ENCODE peak calls at places on chromosomes 7 and 10, in four cellular contexts. One of them, this sample, is unnamed.

GRCh38 chr7:45183711-45184210 is 26.2 kb downstream of the RAMP3 start:
- DNase-seq in H1: no peak
- DNase-seq in SK-N-SH: no peak
- DNase-seq in K562: no peak
- DNase-seq in this sample: no peak

GRCh38 chr10:113331971-113332370 is 220.9 kb upstream of the HABP2 start:
- DNase-seq in H1: no peak
- DNase-seq in SK-N-SH: no peak
- DNase-seq in K562: no peak
- DNase-seq in this sample: no peak

GRCh38 chr7:159136013-159136412 is 8.7 kb downstream of the VIPR2 start:
- DNase-seq in H1: no peak
- DNase-seq in SK-N-SH: no peak
- DNase-seq in K562: no peak
- DNase-seq in this sample: no peak

GRCh38 chr10:93180402-93181040 is 106.8 kb downstream of the CYP26A1 start:
- DNase-seq in H1: no peak
- DNase-seq in SK-N-SH: peak
- DNase-seq in K562: no peak
- DNase-seq in this sample: no peak

GRCh38 chr7:51700593-51701215 is 384.1 kb upstream of the COBL start:
- DNase-seq in H1: no peak
- DNase-seq in SK-N-SH: no peak
- DNase-seq in K562: no peak
- DNase-seq in this sample: no peak

GRCh38 chr7:70317356-70317755 is 719.1 kb downstream of the AUTS2 start:
- DNase-seq in H1: no peak
- DNase-seq in SK-N-SH: no peak
- DNase-seq in K562: no peak
- DNase-seq in this sample: no peak

GRCh38 chr7:36784991-36785940 is 61.0 kb upstream of the AOAH start:
- DNase-seq in H1: no peak
- DNase-seq in SK-N-SH: no peak
- DNase-seq in K562: no peak
- DNase-seq in this sample: no peak

GRCh38 chr7:14888904-14889482 is 13.6 kb downstream of the DGKB start:
- DNase-seq in H1: no peak
- DNase-seq in SK-N-SH: no peak
- DNase-seq in K562: no peak
- DNase-seq in this sample: no peak

GRCh38 chr7:52017802-52018679 is 701.4 kb upstream of the COBL start:
- DNase-seq in H1: peak
- DNase-seq in SK-N-SH: peak
- DNase-seq in K562: peak
- DNase-seq in this sample: peak

GRCh38 chr7:55476071-55476803 is 96.1 kb downstream of the VOPP1 start:
- DNase-seq in H1: no peak
- DNase-seq in SK-N-SH: no peak
- DNase-seq in K562: no peak
- DNase-seq in this sample: no peak

GRCh38 chr10:109743141-109744120 is 179.9 kb downstream of the XPNPEP1 start:
- DNase-seq in H1: no peak
- DNase-seq in SK-N-SH: no peak
- DNase-seq in K562: no peak
- DNase-seq in this sample: no peak

GRCh38 chr10:124671486-124672075 is 72.6 kb downstream of the FAM53B start:
- DNase-seq in H1: no peak
- DNase-seq in SK-N-SH: peak
- DNase-seq in K562: peak
- DNase-seq in this sample: no peak

GRCh38 chr10:53839437-53840039 is 961.5 kb downstream of the PCDH15 start:
- DNase-seq in H1: no peak
- DNase-seq in SK-N-SH: peak
- DNase-seq in K562: no peak
- DNase-seq in this sample: no peak

GRCh38 chr10:43287056-43288007 is 20.5 kb upstream of the RASGEF1A start:
- DNase-seq in H1: no peak
- DNase-seq in SK-N-SH: no peak
- DNase-seq in K562: no peak
- DNase-seq in this sample: no peak

GRCh38 chr7:2760098-2760889 is 72.3 kb downstream of the AMZ1 start:
- DNase-seq in H1: no peak
- DNase-seq in SK-N-SH: peak
- DNase-seq in K562: peak
- DNase-seq in this sample: peak

GRCh38 chr7:31076051-31076450 is 23.9 kb downstream of the ADCYAP1R1 start:
- DNase-seq in H1: no peak
- DNase-seq in SK-N-SH: no peak
- DNase-seq in K562: no peak
- DNase-seq in this sample: no peak

GRCh38 chr10:71688256-71688655 is 31.3 kb downstream of the C10orf105 start:
- DNase-seq in H1: no peak
- DNase-seq in SK-N-SH: no peak
- DNase-seq in K562: no peak
- DNase-seq in this sample: no peak

GRCh38 chr7:92644406-92645113 is 54.4 kb upstream of the FAM133B start:
- DNase-seq in H1: no peak
- DNase-seq in SK-N-SH: no peak
- DNase-seq in K562: no peak
- DNase-seq in this sample: no peak

GRCh38 chr7:85489498-85489897 is 302.6 kb upstream of the SEMA3D start:
- DNase-seq in H1: no peak
- DNase-seq in SK-N-SH: no peak
- DNase-seq in K562: no peak
- DNase-seq in this sample: no peak

GRCh38 chr10:17021661-17022060 is 108.0 kb downstream of the CUBN start:
- DNase-seq in H1: no peak
- DNase-seq in SK-N-SH: no peak
- DNase-seq in K562: no peak
- DNase-seq in this sample: no peak

GRCh38 chr10:93076871-93077270 is 3.2 kb downstream of the CYP26A1 start:
- DNase-seq in H1: no peak
- DNase-seq in SK-N-SH: no peak
- DNase-seq in K562: no peak
- DNase-seq in this sample: no peak

GRCh38 chr10:112811741-112812551 is 138.1 kb upstream of the TCF7L2 start:
- DNase-seq in H1: peak
- DNase-seq in SK-N-SH: no peak
- DNase-seq in K562: no peak
- DNase-seq in this sample: peak

GRCh38 chr7:155810607-155811559 is 1.4 kb downstream of the SHH start:
- DNase-seq in H1: no peak
- DNase-seq in SK-N-SH: no peak
- DNase-seq in K562: no peak
- DNase-seq in this sample: no peak

GRCh38 chr10:88428442-88428841 is 154.7 kb downstream of the RNLS start:
- DNase-seq in H1: no peak
- DNase-seq in SK-N-SH: peak
- DNase-seq in K562: no peak
- DNase-seq in this sample: no peak

GRCh38 chr10:23106508-23106907 is 11.1 kb downstream of the MSRB2 start:
- DNase-seq in H1: no peak
- DNase-seq in SK-N-SH: no peak
- DNase-seq in K562: no peak
- DNase-seq in this sample: peak

GRCh38 chr7:47778153-47778661 is 170.1 kb downstream of the PKD1L1 start:
- DNase-seq in H1: no peak
- DNase-seq in SK-N-SH: no peak
- DNase-seq in K562: no peak
- DNase-seq in this sample: no peak

GRCh38 chr7:3943779-3944520 is 642.9 kb downstream of the SDK1 start:
- DNase-seq in H1: no peak
- DNase-seq in SK-N-SH: no peak
- DNase-seq in K562: no peak
- DNase-seq in this sample: no peak

GRCh38 chr10:43983856-43984271 is 335.2 kb upstream of the ZNF32 start:
- DNase-seq in H1: no peak
- DNase-seq in SK-N-SH: no peak
- DNase-seq in K562: no peak
- DNase-seq in this sample: no peak

GRCh38 chr7:144786079-144786478 is 49.8 kb downstream of the TPK1 start:
- DNase-seq in H1: no peak
- DNase-seq in SK-N-SH: no peak
- DNase-seq in K562: no peak
- DNase-seq in this sample: no peak
- TF ChIP-seq TEAD4 in H1: no peak
- TF ChIP-seq TEAD4 in SK-N-SH: no peak
- TF ChIP-seq TEAD4 in K562: no peak
- TF ChIP-seq TEAD4 in this sample: no peak

DNA sequence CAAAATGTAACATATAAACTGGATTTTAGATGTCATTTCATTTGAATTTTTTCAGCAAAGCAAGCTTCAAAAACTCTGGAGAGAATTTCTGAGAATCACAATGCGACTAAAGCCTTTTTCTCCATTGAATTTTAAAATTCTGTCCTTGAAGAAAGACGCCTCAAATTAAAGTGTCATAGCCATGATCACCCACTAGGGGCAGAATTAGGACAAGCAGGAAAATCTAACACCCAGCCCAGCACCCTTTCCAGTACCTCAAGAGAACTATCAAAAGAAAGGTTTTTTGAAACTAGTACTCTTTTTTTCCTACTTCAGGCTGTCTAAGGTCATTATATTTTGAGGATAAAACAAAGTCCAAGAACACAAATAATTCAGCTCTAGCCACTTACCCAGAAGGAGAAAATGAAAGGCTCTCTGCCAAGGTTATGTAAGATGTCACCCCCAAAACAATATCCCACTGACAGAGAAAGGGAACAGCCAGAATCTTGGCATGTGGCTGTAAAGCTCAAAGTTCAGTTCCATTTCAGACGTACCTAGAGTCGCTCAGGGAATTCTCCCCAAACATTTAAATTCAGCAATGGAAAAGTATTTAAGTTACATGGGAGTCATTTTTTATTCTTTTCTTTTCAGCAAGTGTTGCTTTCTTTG is 299.4 kb downstream of the SNX13 start:
- DNase-seq in H1: no peak
- DNase-seq in SK-N-SH: peak
- DNase-seq in K562: peak
- DNase-seq in this sample: peak
- TF ChIP-seq TEAD4 in H1: no peak
- TF ChIP-seq TEAD4 in SK-N-SH: no peak
- TF ChIP-seq TEAD4 in K562: no peak
- TF ChIP-seq TEAD4 in this sample: no peak

DNA sequence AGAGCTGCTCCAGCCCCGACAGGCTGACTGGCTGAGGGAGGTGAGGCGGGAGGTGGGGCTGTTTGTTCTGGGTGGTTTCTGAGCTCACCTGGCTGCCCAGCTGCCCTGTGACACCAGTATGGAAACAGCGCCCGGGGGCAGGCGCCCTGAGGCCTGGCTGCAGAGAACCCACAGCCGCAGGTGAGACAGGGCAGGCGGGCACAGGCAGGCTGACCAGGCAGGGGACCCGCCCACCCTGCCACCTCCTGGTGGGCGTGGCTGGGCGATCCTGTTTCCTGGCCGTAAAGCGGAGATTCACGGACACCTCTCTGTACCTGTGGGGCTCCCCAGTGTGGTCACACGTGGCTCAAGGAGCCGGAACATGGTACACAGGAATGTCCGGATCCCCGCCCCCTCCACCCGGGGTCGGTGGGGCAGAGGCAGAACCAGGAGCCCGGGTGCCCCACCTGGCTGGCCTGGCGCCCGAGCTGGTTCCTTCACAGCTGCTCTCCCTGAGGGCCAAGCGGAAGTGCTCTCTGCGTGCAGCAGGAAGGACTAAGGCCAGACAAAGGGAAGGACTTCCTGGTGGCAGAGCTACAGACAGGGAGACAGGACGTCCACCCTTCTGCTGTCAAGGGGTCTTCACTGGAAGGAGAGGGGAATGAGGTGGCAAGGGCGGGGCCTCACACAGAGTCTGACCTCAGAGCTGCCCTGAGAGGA is 3.9 kb downstream of the MICALL2 start:
- DNase-seq in H1: no peak
- DNase-seq in SK-N-SH: no peak
- DNase-seq in K562: no peak
- DNase-seq in this sample: no peak
- TF ChIP-seq TEAD4 in H1: no peak
- TF ChIP-seq TEAD4 in SK-N-SH: no peak
- TF ChIP-seq TEAD4 in K562: no peak
- TF ChIP-seq TEAD4 in this sample: no peak

GRCh38 chr7:1022801-1023465 is 21.4 kb upstream of the GPR146 start:
- DNase-seq in H1: no peak
- DNase-seq in SK-N-SH: no peak
- DNase-seq in K562: no peak
- DNase-seq in this sample: no peak
- TF ChIP-seq TEAD4 in H1: no peak
- TF ChIP-seq TEAD4 in SK-N-SH: no peak
- TF ChIP-seq TEAD4 in K562: no peak
- TF ChIP-seq TEAD4 in this sample: no peak

GRCh38 chr10:6990891-6991290 is 410.8 kb upstream of the PRKCQ start:
- DNase-seq in H1: no peak
- DNase-seq in SK-N-SH: no peak
- DNase-seq in K562: no peak
- DNase-seq in this sample: no peak
- TF ChIP-seq TEAD4 in H1: no peak
- TF ChIP-seq TEAD4 in SK-N-SH: no peak
- TF ChIP-seq TEAD4 in K562: no peak
- TF ChIP-seq TEAD4 in this sample: no peak

DNA sequence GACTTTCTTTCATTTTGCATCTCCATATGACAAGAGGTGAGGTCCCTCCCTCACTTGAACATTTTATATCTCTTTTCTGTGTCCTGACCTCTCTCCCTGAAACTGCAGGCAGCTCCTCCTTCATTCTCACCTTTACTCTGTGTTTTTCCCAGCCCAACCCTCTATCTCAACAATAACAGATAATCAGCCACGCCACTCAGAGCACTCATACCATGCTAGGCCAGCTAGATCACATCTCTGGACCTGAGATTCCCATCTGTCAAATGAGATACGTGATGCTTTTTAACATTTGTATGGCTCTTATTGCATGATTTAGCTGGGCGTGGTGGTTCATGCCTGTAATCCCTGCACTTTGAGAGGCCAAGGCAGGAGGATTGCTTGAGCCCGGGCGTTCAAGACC is 63.1 kb upstream of the PDCD4 start:
- DNase-seq in H1: no peak
- DNase-seq in SK-N-SH: no peak
- DNase-seq in K562: no peak
- DNase-seq in this sample: no peak
- TF ChIP-seq TEAD4 in H1: no peak
- TF ChIP-seq TEAD4 in SK-N-SH: no peak
- TF ChIP-seq TEAD4 in K562: no peak
- TF ChIP-seq TEAD4 in this sample: no peak

This sample was measured in WTC11.